ENCODE peak calls at places on chromosomes 12 and 14, in four cellular contexts. A, W, Q and J are unnamed samples.
A peak's percentile ranks its signal among the peaks of the same experiment; 100 is the strongest.

GRCh38 chr12:31369712-31370521 is 44.0 kb upstream of the SINHCAF start:
- DNase-seq in A (peak; percentile 7), W (no peak), Q (no peak), J (peak; percentile 29)

GRCh38 chr14:100887728-100888335 is 15.7 kb downstream of the RTL1 start:
- DNase-seq in A (no peak), W (no peak), Q (no peak), J (no peak)

GRCh38 chr12:108214486-108214885 is 85.4 kb downstream of the WSCD2 start:
- DNase-seq in A (no peak), W (peak; percentile 62), Q (no peak), J (peak; percentile 76)

GRCh38 chr12:105474672-105475071 is 144.2 kb downstream of the C12orf75 start:
- DNase-seq in A (no peak), W (no peak), Q (no peak), J (no peak)

GRCh38 chr12:60387356-60387755 is 791.5 kb downstream of the SLC16A7 start:
- DNase-seq in A (no peak), W (no peak), Q (no peak), J (no peak)

GRCh38 chr14:64806202-64806861 is 73.4 kb downstream of the SPTB start:
- DNase-seq in A (no peak), W (no peak), Q (no peak), J (no peak)

GRCh38 chr14:90558041-90558982 is 161.5 kb downstream of the CALM1 start:
- DNase-seq in A (no peak), W (no peak), Q (no peak), J (no peak)

GRCh38 chr12:75170786-75171185 is 38.9 kb downstream of the KCNC2 start:
- DNase-seq in A (no peak), W (no peak), Q (no peak), J (no peak)

GRCh38 chr12:76685246-76685678 is 78.7 kb upstream of the ZDHHC17 start:
- DNase-seq in A (no peak), W (no peak), Q (no peak), J (peak; percentile 29)

GRCh38 chr12:93427779-93428564 is 13.8 kb downstream of the UBE2N start:
- DNase-seq in A (no peak), W (no peak), Q (no peak), J (no peak)

GRCh38 chr14:28151931-28152330 is 614.7 kb upstream of the FOXG1 start:
- DNase-seq in A (no peak), W (no peak), Q (no peak), J (no peak)

GRCh38 chr12:65695077-65695865 is 129.0 kb upstream of the HMGA2 start:
- DNase-seq in A (no peak), W (no peak), Q (no peak), J (no peak)